ENCODE peak calls at places on chromosome 1, in eight cellular contexts. One of them, this sample, is unnamed.

GRCh38 chr1:156054500-156055342 is at the start of gene LAMTOR2:
- DNase-seq in fibroblast of lung: peak; percentile 93
- DNase-seq in left ventricle myocardium inferior: peak; percentile 99
- DNase-seq in neural progenitor cell: peak; percentile 100
- DNase-seq in cardiac fibroblast: peak; percentile 97
- DNase-seq in right lobe of liver: peak; percentile 99
- DNase-seq in fibroblast of pulmonary artery: peak; percentile 96
- DNase-seq in adrenal gland: peak; percentile 98
- DNase-seq in this sample: peak; percentile 95

GRCh38 chr1:202081992-202082391 is 40.7 kb upstream of the GPR37L1 start:
- DNase-seq in fibroblast of lung: no peak
- DNase-seq in left ventricle myocardium inferior: no peak
- DNase-seq in neural progenitor cell: no peak
- DNase-seq in cardiac fibroblast: no peak
- DNase-seq in right lobe of liver: no peak
- DNase-seq in fibroblast of pulmonary artery: no peak
- DNase-seq in adrenal gland: no peak
- DNase-seq in this sample: no peak

GRCh38 chr1:11211925-11212587 is 22.9 kb downstream of the ANGPTL7 start:
- DNase-seq in fibroblast of lung: no peak
- DNase-seq in left ventricle myocardium inferior: no peak
- DNase-seq in neural progenitor cell: no peak
- DNase-seq in cardiac fibroblast: no peak
- DNase-seq in right lobe of liver: peak; percentile 67
- DNase-seq in fibroblast of pulmonary artery: no peak
- DNase-seq in adrenal gland: no peak
- DNase-seq in this sample: no peak

GRCh38 chr1:182149411-182149965 is 88.0 kb upstream of the ZNF648 start:
- DNase-seq in fibroblast of lung: peak; percentile 87
- DNase-seq in left ventricle myocardium inferior: no peak
- DNase-seq in neural progenitor cell: no peak
- DNase-seq in cardiac fibroblast: peak; percentile 41
- DNase-seq in right lobe of liver: no peak
- DNase-seq in fibroblast of pulmonary artery: peak; percentile 67
- DNase-seq in adrenal gland: peak; percentile 47
- DNase-seq in this sample: peak; percentile 69

GRCh38 chr1:43962324-43962723 is 7.5 kb upstream of the DPH2 start:
- DNase-seq in fibroblast of lung: no peak
- DNase-seq in left ventricle myocardium inferior: no peak
- DNase-seq in neural progenitor cell: no peak
- DNase-seq in cardiac fibroblast: no peak
- DNase-seq in right lobe of liver: no peak
- DNase-seq in fibroblast of pulmonary artery: no peak
- DNase-seq in adrenal gland: no peak
- DNase-seq in this sample: no peak

GRCh38 chr1:33255347-33256311 is 663 bp upstream of the ZNF362 start:
- DNase-seq in fibroblast of lung: peak; percentile 55
- DNase-seq in left ventricle myocardium inferior: peak; percentile 71
- DNase-seq in neural progenitor cell: peak; percentile 79
- DNase-seq in cardiac fibroblast: peak; percentile 48
- DNase-seq in right lobe of liver: peak; percentile 91
- DNase-seq in fibroblast of pulmonary artery: peak; percentile 29
- DNase-seq in adrenal gland: peak; percentile 90
- DNase-seq in this sample: no peak

GRCh38 chr1:168726311-168726710 is 2.7 kb downstream of the DPT start:
- DNase-seq in fibroblast of lung: peak; percentile 10
- DNase-seq in left ventricle myocardium inferior: no peak
- DNase-seq in neural progenitor cell: no peak
- DNase-seq in cardiac fibroblast: no peak
- DNase-seq in right lobe of liver: no peak
- DNase-seq in fibroblast of pulmonary artery: no peak
- DNase-seq in adrenal gland: no peak
- DNase-seq in this sample: no peak

GRCh38 chr1:205543351-205544305 is 39.2 kb downstream of the CDK18 start:
- DNase-seq in fibroblast of lung: peak; percentile 92
- DNase-seq in left ventricle myocardium inferior: peak; percentile 77
- DNase-seq in neural progenitor cell: peak; percentile 94
- DNase-seq in cardiac fibroblast: peak; percentile 96
- DNase-seq in right lobe of liver: peak; percentile 44
- DNase-seq in fibroblast of pulmonary artery: peak; percentile 98
- DNase-seq in adrenal gland: peak; percentile 86
- DNase-seq in this sample: peak; percentile 43

GRCh38 chr1:25105836-25106235 is 126.5 kb downstream of the SYF2 start:
- DNase-seq in fibroblast of lung: no peak
- DNase-seq in left ventricle myocardium inferior: no peak
- DNase-seq in neural progenitor cell: no peak
- DNase-seq in cardiac fibroblast: no peak
- DNase-seq in right lobe of liver: no peak
- DNase-seq in fibroblast of pulmonary artery: no peak
- DNase-seq in adrenal gland: no peak
- DNase-seq in this sample: no peak

GRCh38 chr1:10682449-10683365 is 113.7 kb downstream of the CASZ1 start:
- DNase-seq in fibroblast of lung: no peak
- DNase-seq in left ventricle myocardium inferior: no peak
- DNase-seq in neural progenitor cell: no peak
- DNase-seq in cardiac fibroblast: no peak
- DNase-seq in right lobe of liver: no peak
- DNase-seq in fibroblast of pulmonary artery: no peak
- DNase-seq in adrenal gland: no peak
- DNase-seq in this sample: no peak

GRCh38 chr1:155019377-155020245 is 14.0 kb downstream of the DCST2 start:
- DNase-seq in fibroblast of lung: no peak
- DNase-seq in left ventricle myocardium inferior: no peak
- DNase-seq in neural progenitor cell: no peak
- DNase-seq in cardiac fibroblast: no peak
- DNase-seq in right lobe of liver: no peak
- DNase-seq in fibroblast of pulmonary artery: no peak
- DNase-seq in adrenal gland: no peak
- DNase-seq in this sample: no peak

GRCh38 chr1:226607821-226608220 is 59.3 kb downstream of the STUM start:
- DNase-seq in fibroblast of lung: no peak
- DNase-seq in left ventricle myocardium inferior: no peak
- DNase-seq in neural progenitor cell: no peak
- DNase-seq in cardiac fibroblast: no peak
- DNase-seq in right lobe of liver: no peak
- DNase-seq in fibroblast of pulmonary artery: no peak
- DNase-seq in adrenal gland: no peak
- DNase-seq in this sample: no peak

GRCh38 chr1:177561436-177561835 is 390.7 kb downstream of the BRINP2 start:
- DNase-seq in fibroblast of lung: no peak
- DNase-seq in left ventricle myocardium inferior: no peak
- DNase-seq in neural progenitor cell: no peak
- DNase-seq in cardiac fibroblast: no peak
- DNase-seq in right lobe of liver: no peak
- DNase-seq in fibroblast of pulmonary artery: no peak
- DNase-seq in adrenal gland: no peak
- DNase-seq in this sample: no peak

GRCh38 chr1:19339199-19339861 is 27.2 kb downstream of the SLC66A1 start:
- DNase-seq in fibroblast of lung: no peak
- DNase-seq in left ventricle myocardium inferior: no peak
- DNase-seq in neural progenitor cell: peak; percentile 43
- DNase-seq in cardiac fibroblast: no peak
- DNase-seq in right lobe of liver: no peak
- DNase-seq in fibroblast of pulmonary artery: no peak
- DNase-seq in adrenal gland: no peak
- DNase-seq in this sample: no peak

GRCh38 chr1:175192111-175192629 is 406 bp downstream of the KIAA0040 start:
- DNase-seq in fibroblast of lung: no peak
- DNase-seq in left ventricle myocardium inferior: peak; percentile 67
- DNase-seq in neural progenitor cell: peak; percentile 42
- DNase-seq in cardiac fibroblast: peak; percentile 16
- DNase-seq in right lobe of liver: peak; percentile 86
- DNase-seq in fibroblast of pulmonary artery: peak; percentile 8
- DNase-seq in adrenal gland: peak; percentile 70
- DNase-seq in this sample: peak; percentile 10

GRCh38 chr1:228457017-228457395 is 30.2 kb upstream of the RNF187 start:
- DNase-seq in fibroblast of lung: no peak
- DNase-seq in left ventricle myocardium inferior: no peak
- DNase-seq in neural progenitor cell: no peak
- DNase-seq in cardiac fibroblast: peak; percentile 11
- DNase-seq in right lobe of liver: no peak
- DNase-seq in fibroblast of pulmonary artery: no peak
- DNase-seq in adrenal gland: no peak
- DNase-seq in this sample: no peak

GRCh38 chr1:228456252-228457016 is 30.7 kb upstream of the RNF187 start:
- DNase-seq in fibroblast of lung: no peak
- DNase-seq in left ventricle myocardium inferior: no peak
- DNase-seq in neural progenitor cell: no peak
- DNase-seq in cardiac fibroblast: no peak
- DNase-seq in right lobe of liver: no peak
- DNase-seq in fibroblast of pulmonary artery: no peak
- DNase-seq in adrenal gland: no peak
- DNase-seq in this sample: no peak

GRCh38 chr1:228455715-228456114 is 31.5 kb upstream of the RNF187 start:
- DNase-seq in fibroblast of lung: no peak
- DNase-seq in left ventricle myocardium inferior: no peak
- DNase-seq in neural progenitor cell: no peak
- DNase-seq in cardiac fibroblast: no peak
- DNase-seq in right lobe of liver: no peak
- DNase-seq in fibroblast of pulmonary artery: peak; percentile 49
- DNase-seq in adrenal gland: no peak
- DNase-seq in this sample: peak; percentile 28

GRCh38 chr1:228459091-228459993 is 27.8 kb upstream of the RNF187 start:
- DNase-seq in fibroblast of lung: peak; percentile 75
- DNase-seq in left ventricle myocardium inferior: peak; percentile 45
- DNase-seq in neural progenitor cell: peak; percentile 89
- DNase-seq in cardiac fibroblast: peak; percentile 90
- DNase-seq in right lobe of liver: no peak
- DNase-seq in fibroblast of pulmonary artery: peak; percentile 87
- DNase-seq in adrenal gland: peak; percentile 48
- DNase-seq in this sample: peak; percentile 80

DNA sequence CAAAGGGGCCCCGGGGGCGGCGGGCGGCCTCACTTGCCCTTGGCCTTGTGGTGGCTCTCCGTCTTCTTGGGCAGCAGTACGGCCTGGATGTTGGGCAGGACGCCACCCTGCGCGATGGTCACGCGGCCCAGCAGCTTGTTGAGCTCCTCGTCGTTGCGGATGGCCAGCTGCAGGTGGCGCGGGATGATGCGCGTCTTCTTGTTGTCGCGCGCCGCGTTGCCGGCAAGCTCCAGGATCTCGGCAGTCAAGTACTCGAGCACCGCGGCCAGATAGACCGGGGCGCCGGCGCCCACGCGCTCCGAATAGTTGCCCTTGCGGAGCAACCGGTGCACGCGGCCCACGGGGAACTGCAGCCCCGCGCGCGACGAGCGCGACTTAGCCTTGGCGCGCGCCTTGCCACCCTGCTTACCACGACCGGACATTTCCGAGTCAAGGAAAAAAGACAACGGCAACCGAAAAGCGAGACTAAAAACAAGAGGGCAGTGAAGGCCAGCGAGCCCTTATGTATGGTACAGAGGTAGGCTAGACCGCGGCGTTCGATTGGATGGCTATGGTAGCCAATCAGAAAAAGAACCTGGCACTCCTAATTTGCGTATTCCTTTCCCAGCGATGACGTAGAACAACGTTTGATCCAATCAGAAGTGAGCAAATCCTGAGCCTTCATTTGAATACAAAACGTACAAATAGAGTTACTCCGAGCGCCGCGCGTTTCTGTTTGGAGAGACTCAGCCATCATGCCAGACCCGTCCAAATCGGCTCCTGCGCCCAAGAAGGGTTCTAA is 29.6 kb upstream of the RNF187 start:
- DNase-seq in fibroblast of lung: peak; percentile 98
- DNase-seq in left ventricle myocardium inferior: peak; percentile 85
- DNase-seq in neural progenitor cell: peak; percentile 98
- DNase-seq in cardiac fibroblast: peak; percentile 100
- DNase-seq in right lobe of liver: no peak
- DNase-seq in fibroblast of pulmonary artery: peak; percentile 99
- DNase-seq in adrenal gland: peak; percentile 90
- DNase-seq in this sample: peak; percentile 99
- TF ChIP-seq CTCF in fibroblast of lung: peak; percentile 35
- TF ChIP-seq CTCF in left ventricle myocardium inferior: peak; percentile 53
- TF ChIP-seq CTCF in neural progenitor cell: peak; percentile 45
- TF ChIP-seq CTCF in cardiac fibroblast: no peak
- TF ChIP-seq CTCF in right lobe of liver: no peak
- TF ChIP-seq CTCF in fibroblast of pulmonary artery: no peak
- TF ChIP-seq CTCF in adrenal gland: peak; percentile 49
- TF ChIP-seq CTCF in this sample: peak; percentile 19

DNA sequence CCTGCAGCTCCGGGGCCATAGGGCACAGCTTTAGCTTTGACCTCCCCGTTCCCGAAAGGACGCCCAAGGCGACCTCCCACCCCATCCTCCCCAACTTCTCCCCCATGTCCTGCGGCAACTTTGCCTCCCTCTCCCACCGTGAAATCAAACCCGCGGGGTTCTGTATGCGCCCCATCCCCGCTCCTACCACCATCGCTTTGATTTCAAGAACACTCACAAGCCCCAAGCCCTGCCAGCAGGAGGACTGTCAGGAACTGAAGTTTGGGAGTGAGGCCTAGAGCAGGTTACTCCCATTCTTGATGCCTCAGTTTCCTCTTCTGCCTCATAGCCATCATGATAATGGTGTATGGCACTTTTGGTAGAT is 2.3 kb downstream of the PTPRU start:
- DNase-seq in fibroblast of lung: no peak
- DNase-seq in left ventricle myocardium inferior: no peak
- DNase-seq in neural progenitor cell: no peak
- DNase-seq in cardiac fibroblast: no peak
- DNase-seq in right lobe of liver: no peak
- DNase-seq in fibroblast of pulmonary artery: no peak
- DNase-seq in adrenal gland: no peak
- DNase-seq in this sample: no peak
- H3K4me3 ChIP-seq in fibroblast of lung: no peak overlapping the region
- H3K4me3 ChIP-seq in left ventricle myocardium inferior: peak overlapping the region; percentile 77
- H3K4me3 ChIP-seq in neural progenitor cell: peak overlapping the region; percentile 56
- H3K4me3 ChIP-seq in cardiac fibroblast: peak overlapping the region; percentile 3
- H3K4me3 ChIP-seq in right lobe of liver: no peak overlapping the region
- H3K4me3 ChIP-seq in fibroblast of pulmonary artery: peak overlapping the region; percentile 55
- H3K4me3 ChIP-seq in adrenal gland: no peak overlapping the region
- H3K4me3 ChIP-seq in this sample: peak overlapping the region; percentile 54

GRCh38 chr1:203196371-203196770 is 9.9 kb upstream of the CHI3L1 start:
- DNase-seq in fibroblast of lung: peak; percentile 42
- DNase-seq in left ventricle myocardium inferior: no peak
- DNase-seq in neural progenitor cell: no peak
- DNase-seq in cardiac fibroblast: no peak
- DNase-seq in right lobe of liver: peak; percentile 33
- DNase-seq in fibroblast of pulmonary artery: no peak
- DNase-seq in adrenal gland: no peak
- DNase-seq in this sample: no peak
- TF ChIP-seq CTCF in fibroblast of lung: no peak
- TF ChIP-seq CTCF in left ventricle myocardium inferior: no peak
- TF ChIP-seq CTCF in neural progenitor cell: peak; percentile 30
- TF ChIP-seq CTCF in cardiac fibroblast: peak; percentile 1
- TF ChIP-seq CTCF in right lobe of liver: no peak
- TF ChIP-seq CTCF in fibroblast of pulmonary artery: no peak
- TF ChIP-seq CTCF in adrenal gland: no peak
- TF ChIP-seq CTCF in this sample: peak; percentile 20

DNA sequence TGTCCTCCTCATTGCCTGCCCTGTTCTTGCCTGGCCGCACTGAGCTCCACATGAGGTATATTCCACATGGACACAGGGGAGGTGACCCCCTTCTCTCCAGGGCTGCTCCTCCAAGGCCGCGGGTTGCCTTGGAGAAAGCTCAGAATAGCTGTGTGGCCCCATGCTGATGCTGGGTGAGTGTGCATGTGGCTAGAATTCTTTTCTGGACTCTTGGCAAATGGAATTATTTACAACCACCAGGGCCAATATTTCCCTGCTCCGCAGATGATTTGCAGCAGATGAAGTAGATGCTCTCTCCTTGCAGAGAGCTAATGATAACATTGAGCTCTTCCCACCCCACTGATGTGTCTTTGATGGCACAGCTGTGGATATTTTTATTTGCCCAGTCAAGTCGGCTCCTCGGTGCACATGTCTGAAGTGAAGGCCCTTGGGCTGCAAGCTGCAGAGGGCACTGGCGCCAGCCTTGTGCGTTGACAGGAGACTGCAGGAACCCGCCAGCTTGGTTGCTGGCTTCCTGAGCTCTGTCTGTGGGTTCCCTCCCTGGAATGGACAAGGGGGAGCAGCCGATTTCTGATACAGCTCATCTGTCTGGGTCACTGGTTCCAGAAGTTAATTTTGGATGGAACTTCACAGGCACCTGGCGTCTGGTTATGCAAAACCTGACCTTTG is 404.7 kb upstream of the VAMP3 start:
- DNase-seq in fibroblast of lung: no peak
- DNase-seq in left ventricle myocardium inferior: peak; percentile 54
- DNase-seq in neural progenitor cell: no peak
- DNase-seq in cardiac fibroblast: no peak
- DNase-seq in right lobe of liver: peak; percentile 60
- DNase-seq in fibroblast of pulmonary artery: no peak
- DNase-seq in adrenal gland: no peak
- DNase-seq in this sample: no peak
- H3K4me3 ChIP-seq in fibroblast of lung: no peak overlapping the region
- H3K4me3 ChIP-seq in left ventricle myocardium inferior: no peak overlapping the region
- H3K4me3 ChIP-seq in neural progenitor cell: no peak overlapping the region
- H3K4me3 ChIP-seq in cardiac fibroblast: no peak overlapping the region
- H3K4me3 ChIP-seq in right lobe of liver: no peak overlapping the region
- H3K4me3 ChIP-seq in fibroblast of pulmonary artery: no peak overlapping the region
- H3K4me3 ChIP-seq in adrenal gland: no peak overlapping the region
- H3K4me3 ChIP-seq in this sample: no peak overlapping the region

This sample was measured in fibroblast of villous mesenchyme.